ENCODE peak calls at places on chromosomes 7 and 10, in six cellular contexts. R is left ventricle myocardium inferior, H is astrocyte of the spinal cord, Q is WTC11, S is progenitor cell of endocrine pancreas, D is fibroblast of pulmonary artery. A is an unnamed sample.

GRCh38 chr10:21524131-21524525 is 1.4 kb downstream of the SKIDA1 start:
- DNase-seq in R (no peak), H (no peak), Q (no peak), S (no peak), D (no peak), A (no peak)

GRCh38 chr10:22760025-22760424 is 45.6 kb upstream of the PIP4K2A start:
- DNase-seq in R (no peak), H (no peak), Q (no peak), S (no peak), D (no peak), A (no peak)

GRCh38 chr7:123961731-123962130 is 36.7 kb downstream of the SPAM1 start:
- DNase-seq in R (no peak), H (peak), Q (no peak), S (no peak), D (peak), A (peak)

GRCh38 chr7:12389089-12389700 is 14.5 kb downstream of the VWDE start:
- DNase-seq in R (no peak), H (peak), Q (peak), S (peak), D (peak), A (peak)

GRCh38 chr7:27564881-27565482 is 97.7 kb downstream of the HIBADH start:
- DNase-seq in R (no peak), H (no peak), Q (no peak), S (no peak), D (no peak), A (no peak)

GRCh38 chr7:142800699-142801260 is 30.0 kb downstream of the PRSS2 start:
- DNase-seq in R (no peak), H (no peak), Q (no peak), S (no peak), D (no peak), A (no peak)

GRCh38 chr7:778968-779451 is 51.9 kb upstream of the PRKAR1B start:
- DNase-seq in R (no peak), H (no peak), Q (no peak), S (no peak), D (no peak), A (no peak)

GRCh38 chr7:104642551-104642950 is 314.1 kb downstream of the LHFPL3 start:
- DNase-seq in R (no peak), H (no peak), Q (no peak), S (no peak), D (no peak), A (no peak)

GRCh38 chr7:31883761-31884164 is 186.4 kb downstream of the PDE1C start:
- DNase-seq in R (no peak), H (peak), Q (no peak), S (no peak), D (peak), A (peak)

GRCh38 chr10:72414642-72415041 is 59.9 kb upstream of the DNAJB12 start:
- DNase-seq in R (no peak), H (no peak), Q (no peak), S (no peak), D (no peak), A (no peak)

GRCh38 chr7:28556036-28556435 is 143.7 kb downstream of the CREB5 start:
- DNase-seq in R (no peak), H (no peak), Q (no peak), S (no peak), D (no peak), A (no peak)

GRCh38 chr7:45717537-45718235 is 143.5 kb downstream of the ADCY1 start:
- DNase-seq in R (no peak), H (no peak), Q (no peak), S (no peak), D (no peak), A (no peak)

GRCh38 chr10:83835948-83836641 is 303.2 kb upstream of the GHITM start:
- DNase-seq in R (no peak), H (no peak), Q (no peak), S (no peak), D (no peak), A (no peak)

GRCh38 chr10:71555760-71556159 is 159.0 kb downstream of the CDH23 start:
- DNase-seq in R (no peak), H (no peak), Q (no peak), S (no peak), D (no peak), A (no peak)

GRCh38 chr10:102411341-102412255 is 7.0 kb downstream of the PSD start:
- DNase-seq in R (no peak), H (no peak), Q (no peak), S (no peak), D (no peak), A (no peak)

GRCh38 chr10:99560277-99561126 is 27.8 kb downstream of the NKX2-3 start:
- DNase-seq in R (no peak), H (peak), Q (peak), S (peak), D (peak), A (peak)

GRCh38 chr7:14233026-14233897 is 243.8 kb upstream of the ETV1 start:
- DNase-seq in R (no peak), H (peak), Q (no peak), S (no peak), D (peak), A (no peak)

GRCh38 chr7:114864278-114864677 is 57.6 kb upstream of the MDFIC start:
- DNase-seq in R (no peak), H (no peak), Q (no peak), S (no peak), D (no peak), A (no peak)

GRCh38 chr10:112797908-112798307 is 152.1 kb upstream of the TCF7L2 start:
- DNase-seq in R (no peak), H (no peak), Q (no peak), S (no peak), D (no peak), A (no peak)

GRCh38 chr7:128093606-128094005 is 62.4 kb upstream of the LRRC4 start:
- DNase-seq in R (no peak), H (no peak), Q (no peak), S (no peak), D (no peak), A (no peak)

GRCh38 chr10:19772958-19773357 is 43.3 kb upstream of the PLXDC2 start:
- DNase-seq in R (no peak), H (no peak), Q (no peak), S (no peak), D (no peak), A (no peak)

GRCh38 chr10:70950062-70950461 is 61.7 kb upstream of the PCBD1 start:
- DNase-seq in R (no peak), H (no peak), Q (no peak), S (no peak), D (no peak), A (no peak)

DNA sequence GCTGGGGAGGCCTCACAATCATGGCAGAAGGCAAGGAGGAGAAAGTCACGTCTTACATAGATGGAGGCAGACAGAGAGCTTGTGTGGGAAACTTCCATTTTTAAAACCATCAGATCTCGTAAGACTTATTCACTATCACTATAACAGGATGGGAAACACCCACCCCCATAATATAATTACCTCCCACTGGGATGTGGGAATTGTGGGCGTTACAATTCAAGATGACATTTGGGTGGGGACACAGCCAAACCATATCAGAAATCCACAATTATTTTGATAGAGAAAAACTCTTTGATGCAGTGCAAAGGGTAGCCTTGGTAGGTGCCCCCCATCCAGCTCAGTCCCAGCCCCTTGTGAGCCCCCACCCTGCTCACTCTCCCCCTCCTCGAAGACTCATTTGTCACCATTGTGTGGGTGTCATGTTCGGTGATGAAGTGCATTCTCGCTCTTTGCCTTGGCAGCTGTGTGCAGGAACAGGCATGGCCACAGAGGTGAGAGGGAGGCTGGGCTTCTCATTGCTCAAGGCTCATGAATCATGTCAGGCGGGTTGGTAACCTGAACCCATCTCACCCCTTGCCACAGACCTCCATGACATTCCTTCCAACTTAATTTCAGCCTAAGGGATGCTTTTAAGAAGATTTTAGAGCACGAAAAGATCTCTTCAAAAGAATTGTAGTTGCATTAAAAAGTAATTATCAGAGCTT is 75.9 kb downstream of the BUB3 start:
- DNase-seq in R (no peak), H (no peak), Q (no peak), S (no peak), D (no peak), A (peak)
- TF ChIP-seq CTCF in R (no peak), H (no peak), Q (no peak), S (no peak), D (no peak), A (no peak)

GRCh38 chr7:156432018-156432417 is 208.6 kb upstream of the RNF32 start:
- DNase-seq in R (no peak), H (no peak), Q (no peak), S (no peak), D (no peak), A (no peak)

GRCh38 chr7:156423876-156424275 is 216.7 kb upstream of the RNF32 start:
- DNase-seq in R (no peak), H (no peak), Q (no peak), S (no peak), D (no peak), A (peak)

GRCh38 chr7:156430109-156430508 is 210.5 kb upstream of the RNF32 start:
- DNase-seq in R (no peak), H (no peak), Q (no peak), S (no peak), D (no peak), A (no peak)

GRCh38 chr7:156434706-156435105 is 205.9 kb upstream of the RNF32 start:
- DNase-seq in R (no peak), H (no peak), Q (no peak), S (no peak), D (no peak), A (no peak)

GRCh38 chr7:156429514-156429913 is 211.1 kb upstream of the RNF32 start:
- DNase-seq in R (no peak), H (no peak), Q (no peak), S (no peak), D (no peak), A (no peak)
- TF ChIP-seq CTCF in R (no peak), H (no peak), Q (no peak), S (no peak), D (no peak), A (no peak)

DNA sequence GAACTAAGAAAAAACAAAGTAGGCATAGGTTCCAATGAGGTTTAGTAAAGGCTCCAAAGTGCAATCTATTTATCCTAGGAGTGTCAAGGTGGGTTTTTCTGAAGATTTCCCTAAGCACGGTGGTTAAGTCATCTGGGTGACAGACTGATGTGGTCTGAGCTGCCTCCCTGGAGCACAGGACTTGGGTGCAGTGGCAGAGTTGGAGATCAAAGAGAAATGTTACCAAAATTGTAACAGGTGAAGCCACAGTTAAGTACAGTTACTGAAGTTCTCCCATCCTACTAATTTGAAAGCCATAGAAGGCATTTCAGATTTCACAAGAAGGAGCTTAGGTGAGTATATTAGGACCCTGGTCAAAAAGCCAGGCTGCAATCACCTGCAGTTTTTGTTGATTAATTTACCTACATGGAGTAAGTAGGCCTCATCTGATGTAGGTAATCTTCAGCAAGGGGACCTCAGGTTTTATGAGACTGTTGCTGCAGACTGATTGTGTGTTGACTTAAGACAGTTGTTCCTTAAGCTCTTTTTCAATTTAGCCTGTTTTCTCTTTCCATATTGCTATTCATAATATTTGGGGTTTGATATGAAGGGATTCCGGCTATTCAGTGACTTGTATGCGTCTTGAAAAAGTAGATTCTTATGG is 3.0 kb downstream of the DLX6 start:
- DNase-seq in R (no peak), H (no peak), Q (no peak), S (no peak), D (no peak), A (no peak)
- TF ChIP-seq CTCF in R (no peak), H (no peak), Q (no peak), S (no peak), D (no peak), A (no peak)

GRCh38 chr7:150685219-150686029 is at the start of gene GIMAP2:
- DNase-seq in R (no peak), H (peak), Q (no peak), S (no peak), D (peak), A (peak)
- TF ChIP-seq CTCF in R (no peak), H (no peak), Q (no peak), S (no peak), D (no peak), A (no peak)

DNA sequence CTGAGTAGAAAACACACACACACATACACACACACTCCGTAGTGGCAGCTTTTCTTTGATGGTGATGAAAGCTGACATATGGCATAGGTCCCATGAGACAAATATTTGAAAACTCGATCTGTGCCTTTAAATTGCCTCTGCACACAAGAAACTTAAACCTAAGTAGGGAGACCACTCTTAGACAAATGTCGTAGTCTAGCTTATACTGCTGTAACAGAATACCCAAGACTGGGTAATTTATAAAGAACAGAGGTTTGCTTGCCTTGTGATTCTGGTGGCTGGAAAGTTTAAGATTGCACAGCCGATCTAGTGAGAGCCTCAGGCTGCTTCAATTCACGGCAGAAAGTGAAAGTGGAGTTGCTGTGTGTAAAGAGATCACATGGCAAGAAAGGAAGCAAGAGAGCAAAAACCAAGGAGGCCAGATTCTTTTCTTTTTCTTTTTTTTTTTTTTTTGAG is 489.4 kb upstream of the SORCS1 start:
- DNase-seq in R (no peak), H (peak), Q (no peak), S (no peak), D (peak), A (peak)
- TF ChIP-seq CTCF in R (no peak), H (no peak), Q (no peak), S (no peak), D (no peak), A (no peak)

GRCh38 chr10:58412502-58412961 is 27.3 kb downstream of the TFAM start:
- DNase-seq in R (no peak), H (peak), Q (peak), S (no peak), D (peak), A (peak)
- TF ChIP-seq CTCF in R (no peak), H (peak), Q (no peak), S (peak), D (peak), A (no peak)

GRCh38 chr7:22109761-22110160 is 164.1 kb upstream of the CDCA7L start:
- DNase-seq in R (no peak), H (no peak), Q (peak), S (no peak), D (peak), A (peak)
- TF ChIP-seq CTCF in R (no peak), H (peak), Q (no peak), S (no peak), D (peak), A (no peak)

DNA sequence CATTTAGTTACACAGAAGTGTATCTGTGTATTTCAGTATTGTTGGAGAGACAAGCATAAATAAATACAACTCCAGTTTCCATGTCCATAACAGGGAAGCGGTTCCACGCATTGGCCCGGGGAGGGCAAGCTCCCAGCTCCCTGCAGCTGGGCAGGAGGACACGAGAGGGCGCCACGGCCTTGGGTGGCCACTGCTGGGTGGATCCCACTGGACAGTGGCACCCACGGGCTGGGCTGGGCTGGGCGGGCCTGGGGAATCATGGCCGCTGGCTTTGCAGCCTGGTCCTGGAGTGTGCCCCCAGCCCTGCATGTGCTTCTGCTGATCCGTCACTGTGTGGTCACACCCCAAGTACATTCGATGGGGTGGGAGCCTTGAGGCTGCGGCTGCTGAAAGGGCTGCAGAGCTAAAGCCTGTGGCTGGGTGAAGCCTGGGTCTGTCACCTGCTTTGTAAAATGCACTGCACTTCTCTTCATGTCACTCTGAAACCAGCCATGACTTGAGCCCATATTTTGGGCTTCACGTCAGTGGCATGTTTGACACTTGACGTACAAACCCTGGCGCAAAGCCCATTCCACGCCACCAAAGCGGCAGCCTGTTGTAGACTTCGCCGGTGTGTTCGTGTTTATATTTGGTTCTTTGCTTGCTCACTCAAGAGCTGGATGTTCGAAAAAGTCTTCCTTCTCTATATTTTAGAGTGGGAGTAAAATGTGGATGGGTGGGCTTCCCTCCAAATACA is 27.5 kb downstream of the LRRC27 start:
- DNase-seq in R (peak), H (no peak), Q (no peak), S (no peak), D (no peak), A (no peak)
- TF ChIP-seq CTCF in R (peak), H (no peak), Q (no peak), S (no peak), D (no peak), A (no peak)

DNA sequence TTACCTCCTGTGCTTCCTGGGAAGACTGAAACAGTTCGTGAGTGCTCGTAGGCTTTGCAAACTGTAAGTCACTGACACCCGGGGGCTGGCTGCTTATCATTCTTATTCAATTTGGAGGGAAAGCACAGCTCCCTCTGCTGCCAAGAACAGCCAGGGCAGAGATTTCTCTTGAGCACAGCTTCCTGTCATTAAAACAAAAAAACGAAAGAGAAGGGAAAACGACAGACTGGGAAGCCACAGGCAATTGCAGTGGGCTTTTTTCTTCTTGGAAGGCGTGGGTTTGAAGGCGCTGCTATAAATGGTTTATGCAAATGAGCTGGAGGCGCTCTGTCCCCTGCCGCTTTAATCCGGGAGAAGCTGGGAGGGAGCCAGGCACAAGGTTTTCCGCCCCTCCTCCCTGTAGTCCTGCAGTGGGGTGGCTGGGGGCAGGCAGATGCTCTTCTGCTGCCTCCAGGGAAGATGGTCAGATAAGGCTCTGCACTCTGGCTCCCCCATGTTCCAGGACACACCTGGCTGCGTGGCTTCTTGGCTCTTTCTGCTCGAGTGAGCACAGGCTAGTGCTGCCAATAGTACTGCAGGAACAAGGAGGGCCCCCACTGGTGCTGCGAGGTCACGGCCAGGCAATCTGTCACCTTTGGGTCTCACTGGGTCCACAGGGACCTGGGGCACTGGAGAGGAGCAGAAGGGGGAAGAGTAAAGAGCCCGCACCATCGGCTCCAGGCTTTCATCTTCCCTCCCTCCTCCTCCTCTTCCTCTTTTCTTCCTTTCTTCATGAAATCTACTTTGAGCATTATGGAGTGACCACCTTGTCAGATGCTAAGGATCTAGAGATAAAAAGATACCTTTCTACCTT is 49.5 kb downstream of the NEURL1 start:
- DNase-seq in R (no peak), H (peak), Q (peak), S (no peak), D (peak), A (peak)
- TF ChIP-seq CTCF in R (peak), H (peak), Q (no peak), S (peak), D (peak), A (peak)